ENCODE peak calls at places on chromosomes 2 and 18, in five cellular contexts. Z is neural progenitor cell, F is upper lobe of right lung, L is GM23338, A is heart left ventricle. T is an unnamed sample.

GRCh38 chr2:160294339-160294803 is 94.3 kb upstream of the ITGB6 start:
- DNase-seq in F (no peak), A (peak; percentile 60), Z (no peak), L (no peak), T (no peak)

GRCh38 chr2:85792783-85793441 is 39.1 kb downstream of the ATOH8 start:
- DNase-seq in Z (no peak), L (no peak), A (no peak), F (peak; percentile 64), T (no peak)

GRCh38 chr2:236106761-236107160 is 61.4 kb downstream of the GBX2 start:
- DNase-seq in F (no peak), L (no peak), A (no peak), Z (no peak), T (no peak)

GRCh38 chr2:144567745-144568144 is 47.8 kb upstream of the ZEB2 start:
- DNase-seq in A (no peak), Z (peak; percentile 45), F (no peak), L (peak; percentile 82), T (no peak)

GRCh38 chr2:223122706-223123265 is 70.8 kb downstream of the KCNE4 start:
- DNase-seq in L (peak; percentile 30), Z (no peak), A (no peak), F (no peak), T (no peak)

GRCh38 chr18:60096428-60096827 is 196.6 kb downstream of the PMAIP1 start:
- DNase-seq in L (no peak), A (no peak), F (no peak), Z (no peak), T (no peak)

GRCh38 chr2:46679761-46680160 is 200.4 kb downstream of the TMEM247 start:
- DNase-seq in L (no peak), A (no peak), Z (no peak), F (no peak), T (no peak)

GRCh38 chr2:128304715-128305554 is 13.7 kb downstream of the HS6ST1 start:
- DNase-seq in L (peak; percentile 77), F (peak; percentile 74), Z (peak; percentile 58), A (peak; percentile 72), T (no peak)

GRCh38 chr2:197946562-197946961 is 142.2 kb downstream of the PLCL1 start:
- DNase-seq in A (no peak), F (no peak), L (peak; percentile 8), Z (peak; percentile 33), T (no peak)

GRCh38 chr2:128362889-128363228 is 44.2 kb upstream of the HS6ST1 start:
- DNase-seq in A (no peak), F (peak; percentile 71), Z (peak; percentile 90), L (peak; percentile 96), T (no peak)

GRCh38 chr2:190563109-190563508 is 28.6 kb upstream of the NEMP2 start:
- DNase-seq in L (no peak), F (no peak), Z (no peak), A (no peak), T (no peak)

GRCh38 chr2:121966663-121967062 is 211.2 kb downstream of the TSN start:
- DNase-seq in A (no peak), Z (no peak), F (no peak), L (no peak), T (no peak)

GRCh38 chr2:65377556-65378307 is 54.7 kb downstream of the SPRED2 start:
- DNase-seq in Z (no peak), A (no peak), F (no peak), L (peak; percentile 55), T (no peak)

GRCh38 chr2:73233932-73234832 is at the start of gene CCT7:
- DNase-seq in A (peak; percentile 92), Z (peak; percentile 94), L (peak; percentile 98), F (peak; percentile 91), T (peak; percentile 88)

GRCh38 chr2:32977228-32977758 is 30.5 kb downstream of the LTBP1 start:
- DNase-seq in Z (no peak), L (peak; percentile 12), F (no peak), A (peak; percentile 81), T (no peak)

GRCh38 chr2:164606557-164606956 is 14.7 kb downstream of the GRB14 start:
- DNase-seq in Z (no peak), F (no peak), L (no peak), A (no peak), T (no peak)

GRCh38 chr2:204533629-204534370 is 11.5 kb upstream of the PARD3B start:
- DNase-seq in F (no peak), A (no peak), L (no peak), Z (no peak), T (no peak)

GRCh38 chr18:70339915-70340314 is 51.1 kb downstream of the SOCS6 start:
- DNase-seq in Z (no peak), A (no peak), F (no peak), L (no peak), T (no peak)

GRCh38 chr2:152962446-152962845 is 244.0 kb downstream of the ARL6IP6 start:
- DNase-seq in A (no peak), F (no peak), L (no peak), Z (no peak), T (no peak)

GRCh38 chr2:42859006-42859552 is 66.7 kb upstream of the HAAO start:
- DNase-seq in F (no peak), L (peak; percentile 81), Z (peak; percentile 79), A (peak; percentile 58), T (peak; percentile 47)

GRCh38 chr2:70546376-70546775 is 7.2 kb downstream of the TGFA start:
- DNase-seq in L (no peak), F (no peak), A (no peak), Z (no peak), T (no peak)

GRCh38 chr2:68151037-68151436 is 6.7 kb upstream of the PNO1 start:
- DNase-seq in F (no peak), A (no peak), L (no peak), Z (no peak), T (no peak)

GRCh38 chr2:42051168-42052125 is 3.6 kb downstream of the PKDCC start:
- DNase-seq in L (no peak), A (no peak), F (no peak), Z (peak; percentile 65), T (no peak)

GRCh38 chr18:42047721-42048120 is 92.7 kb downstream of the PIK3C3 start:
- DNase-seq in L (no peak), Z (no peak), F (no peak), A (no peak), T (no peak)

GRCh38 chr2:3575534-3576324 is 669 bp downstream of the RPS7 start:
- DNase-seq in L (peak; percentile 14), F (no peak), A (no peak), Z (no peak), T (peak; percentile 33)

GRCh38 chr2:239195318-239195871 is 205.4 kb downstream of the HDAC4 start:
- DNase-seq in F (peak; percentile 43), A (peak; percentile 15), Z (no peak), L (no peak), T (no peak)

GRCh38 chr18:40011201-40011600 is 1943.8 kb upstream of the PIK3C3 start:
- DNase-seq in F (no peak), L (no peak), A (no peak), Z (no peak), T (no peak)

GRCh38 chr18:10365021-10365420 is 89.4 kb upstream of the APCDD1 start:
- DNase-seq in F (no peak), L (no peak), A (no peak), Z (no peak), T (no peak)

DNA sequence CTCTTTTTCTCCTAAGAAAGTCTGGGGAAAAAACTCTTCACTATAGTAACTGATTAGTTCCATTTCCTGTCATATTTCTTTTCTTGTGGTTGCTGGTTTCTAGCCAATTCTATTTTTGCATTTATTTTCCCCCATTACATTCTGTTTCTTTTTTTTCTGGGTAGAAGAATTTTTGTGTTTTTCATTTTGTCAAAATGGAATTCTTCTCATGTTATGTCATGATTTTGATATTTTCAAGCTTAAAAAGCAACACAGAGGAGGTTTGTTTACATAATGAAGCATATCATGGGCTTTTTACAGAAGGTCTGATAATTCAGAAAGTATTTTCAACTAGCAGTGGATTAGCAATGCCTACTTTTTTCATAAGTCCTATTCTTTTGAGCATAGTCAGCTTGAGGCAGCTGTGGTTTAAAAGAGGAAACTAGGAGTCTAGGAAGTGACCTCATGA is 102.0 kb downstream of the MAP2 start:
- DNase-seq in L (no peak), Z (no peak), A (no peak), F (no peak), T (peak; percentile 3)
- H3K4me3 ChIP-seq in L (no peak overlapping the region), Z (no peak overlapping the region), A (peak overlapping the region; percentile 22), F (peak overlapping the region; percentile 29), T (no peak overlapping the region)

DNA sequence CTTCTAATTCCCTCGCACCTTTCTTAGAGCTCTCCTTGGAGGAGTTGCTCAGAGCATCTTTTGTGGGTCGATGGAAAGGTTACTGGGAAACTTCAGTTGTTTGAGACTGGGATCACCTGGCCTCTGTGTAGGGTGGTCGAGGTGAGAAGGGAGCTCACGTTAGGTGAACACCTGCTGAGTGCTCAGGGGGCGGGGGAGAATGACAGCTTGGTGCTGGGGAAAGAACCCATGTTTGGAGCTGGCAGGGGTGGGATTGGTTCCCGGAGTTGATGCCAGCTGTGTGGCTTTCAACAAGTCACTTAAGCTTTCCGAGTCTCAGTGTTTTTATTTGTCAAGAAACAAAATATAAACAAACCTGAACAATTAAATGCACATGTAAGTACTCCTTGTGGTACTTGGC is 122.3 kb downstream of the GLI2 start:
- DNase-seq in L (no peak), A (no peak), F (peak; percentile 30), Z (no peak), T (no peak)
- H3K27ac ChIP-seq in L (peak overlapping the region; percentile 91), A (no peak overlapping the region), F (no peak overlapping the region), Z (no peak overlapping the region), T (no peak overlapping the region)

DNA sequence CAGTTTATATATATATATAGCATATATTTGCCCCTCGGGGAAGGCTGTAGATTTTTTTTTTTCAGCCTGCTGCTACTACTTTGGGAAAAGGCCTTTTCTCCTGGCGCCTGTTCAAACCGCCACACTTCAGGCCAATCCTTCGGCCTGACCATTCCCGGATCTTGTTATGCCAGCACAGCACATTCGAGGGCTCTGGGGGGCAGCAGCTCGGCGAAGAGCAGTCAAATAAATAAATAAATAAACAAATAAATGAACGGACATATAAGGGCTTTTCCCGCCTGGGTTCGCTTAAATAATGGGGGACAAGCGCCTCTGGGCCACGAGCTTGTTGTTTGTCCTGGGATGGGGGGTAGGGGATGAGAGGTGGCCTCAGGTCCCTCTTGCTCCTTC is 10.6 kb downstream of the HOXD8 start:
- DNase-seq in L (no peak), F (no peak), Z (no peak), A (no peak), T (no peak)
- H3K4me3 ChIP-seq in L (peak overlapping the region; percentile 64), F (peak overlapping the region; percentile 8), Z (peak overlapping the region; percentile 51), A (peak overlapping the region; percentile 43), T (no peak overlapping the region)

GRCh38 chr18:57743008-57743407 is 60.1 kb downstream of the ATP8B1 start:
- DNase-seq in F (no peak), Z (no peak), A (no peak), L (no peak), T (no peak)
- H3K27ac ChIP-seq in F (no peak overlapping the region), Z (no peak overlapping the region), A (peak overlapping the region; percentile 57), L (no peak overlapping the region), T (no peak overlapping the region)

GRCh38 chr18:79366177-79367094 is 29.3 kb upstream of the NFATC1 start:
- DNase-seq in F (no peak), L (no peak), Z (no peak), A (no peak), T (no peak)
- H3K4me3 ChIP-seq in F (no peak overlapping the region), L (no peak overlapping the region), Z (no peak overlapping the region), A (no peak overlapping the region), T (no peak overlapping the region)

T was measured in naive thymus-derived CD4-positive, alpha-beta T cell.